ENCODE peak calls at places on chromosomes 1 and 21, in eight cellular contexts. F is stimulated activated CD8-positive, alpha-beta memory T cell treated with anti-CD3 and anti-CD28 coated beads, Interleukin-7, amount 100 ng/mL, for 1 hour; M is neural crest cell; A is NCI-H1092; Q is NCI-H2107; S is HepG2; G is fibroblast of mammary gland; Z is HEK293T. R is an unnamed sample.

GRCh38 chr1:67489643-67490042 is 59.4 kb upstream of the SERBP1 start:
- DNase-seq in F (no peak), M (no peak), A (no peak), Q (no peak), S (peak), G (peak), Z (peak), R (peak)

GRCh38 chr1:98059616-98060015 is 138.8 kb upstream of the DPYD start:
- DNase-seq in F (no peak), M (no peak), A (no peak), Q (no peak), S (no peak), G (no peak), Z (no peak), R (no peak)

GRCh38 chr1:21268281-21269239 is 21.7 kb downstream of the ECE1 start:
- DNase-seq in F (no peak), M (no peak), A (peak), Q (peak), S (no peak), G (no peak), Z (no peak), R (peak)

GRCh38 chr1:85344256-85344694 is 67.8 kb upstream of the BCL10 start:
- DNase-seq in F (no peak), M (no peak), A (no peak), Q (no peak), S (peak), G (peak), Z (peak), R (peak)

GRCh38 chr1:206892351-206892984 is 4.8 kb upstream of the IL24 start:
- DNase-seq in F (no peak), M (no peak), A (no peak), Q (no peak), S (no peak), G (peak), Z (no peak), R (peak)

GRCh38 chr1:196678510-196678884 is 26.7 kb downstream of the CFH start:
- DNase-seq in F (no peak), M (no peak), A (no peak), Q (no peak), S (no peak), G (peak), Z (no peak), R (no peak)

GRCh38 chr21:44436111-44436611 is 19.1 kb upstream of the LRRC3 start:
- DNase-seq in F (no peak), M (no peak), A (no peak), Q (no peak), S (no peak), G (no peak), Z (no peak), R (no peak)

GRCh38 chr1:213724640-213725536 is 262.9 kb upstream of the PROX1 start:
- DNase-seq in F (no peak), M (peak), A (no peak), Q (no peak), S (peak), G (peak), Z (no peak), R (peak)

GRCh38 chr1:46532498-46533178 is 18.8 kb downstream of the KNCN start:
- DNase-seq in F (peak), M (peak), A (no peak), Q (peak), S (no peak), G (peak), Z (no peak), R (no peak)

R was measured in MCF 10A.